ENCODE peak calls at places on chromosomes 12 and 14, in nine cellular contexts. One of them, this sample, is unnamed.
A peak's percentile ranks its signal among the peaks of the same experiment; 100 is the strongest.

GRCh38 chr14:74980746-74981661 is 21.7 kb upstream of the EIF2B2 start:
- DNase-seq in NB4: no peak
- DNase-seq in foreskin fibroblast: peak; percentile 41
- DNase-seq in fibroblast of lung: peak; percentile 72
- DNase-seq in OCI-LY7: no peak
- DNase-seq in B cell: no peak
- DNase-seq in stomach: no peak
- DNase-seq in mammary epithelial cell: no peak
- DNase-seq in A549: no peak
- DNase-seq in this sample: peak; percentile 11

GRCh38 chr14:69685217-69685616 is 73.8 kb downstream of the SUSD6 start:
- DNase-seq in foreskin fibroblast: no peak
- DNase-seq in B cell: no peak
- DNase-seq in OCI-LY7: no peak
- DNase-seq in fibroblast of lung: peak; percentile 59
- DNase-seq in mammary epithelial cell: peak; percentile 99
- DNase-seq in A549: no peak
- DNase-seq in stomach: no peak
- DNase-seq in NB4: no peak
- DNase-seq in this sample: peak; percentile 58

GRCh38 chr14:99174081-99174851 is 97.7 kb downstream of the BCL11B start:
- DNase-seq in OCI-LY7: no peak
- DNase-seq in stomach: peak; percentile 23
- DNase-seq in B cell: no peak
- DNase-seq in NB4: no peak
- DNase-seq in mammary epithelial cell: no peak
- DNase-seq in A549: no peak
- DNase-seq in foreskin fibroblast: no peak
- DNase-seq in fibroblast of lung: no peak
- DNase-seq in this sample: no peak

GRCh38 chr14:52025310-52025709 is 36.0 kb downstream of the RTRAF start:
- DNase-seq in stomach: no peak
- DNase-seq in NB4: no peak
- DNase-seq in foreskin fibroblast: peak; percentile 88
- DNase-seq in B cell: no peak
- DNase-seq in fibroblast of lung: peak; percentile 98
- DNase-seq in A549: no peak
- DNase-seq in OCI-LY7: no peak
- DNase-seq in mammary epithelial cell: peak; percentile 69
- DNase-seq in this sample: no peak

GRCh38 chr12:123398177-123398916 is 14.4 kb downstream of the KMT5A start:
- DNase-seq in mammary epithelial cell: no peak
- DNase-seq in foreskin fibroblast: peak; percentile 88
- DNase-seq in A549: no peak
- DNase-seq in NB4: no peak
- DNase-seq in B cell: no peak
- DNase-seq in stomach: peak; percentile 73
- DNase-seq in OCI-LY7: no peak
- DNase-seq in fibroblast of lung: peak; percentile 82
- DNase-seq in this sample: no peak

GRCh38 chr12:25553083-25553482 is at the start of gene LMNTD1:
- DNase-seq in OCI-LY7: no peak
- DNase-seq in A549: no peak
- DNase-seq in foreskin fibroblast: peak; percentile 63
- DNase-seq in stomach: no peak
- DNase-seq in B cell: no peak
- DNase-seq in mammary epithelial cell: peak; percentile 60
- DNase-seq in fibroblast of lung: peak; percentile 86
- DNase-seq in NB4: no peak
- DNase-seq in this sample: no peak

GRCh38 chr12:111361717-111362576 is 6.9 kb downstream of the PHETA1 start:
- DNase-seq in NB4: peak; percentile 37
- DNase-seq in fibroblast of lung: no peak
- DNase-seq in B cell: no peak
- DNase-seq in mammary epithelial cell: no peak
- DNase-seq in A549: no peak
- DNase-seq in stomach: peak; percentile 85
- DNase-seq in OCI-LY7: no peak
- DNase-seq in foreskin fibroblast: no peak
- DNase-seq in this sample: no peak

GRCh38 chr12:47947273-47947672 is 16.1 kb upstream of the TMEM106C start:
- DNase-seq in NB4: no peak
- DNase-seq in foreskin fibroblast: no peak
- DNase-seq in B cell: no peak
- DNase-seq in OCI-LY7: no peak
- DNase-seq in stomach: no peak
- DNase-seq in mammary epithelial cell: no peak
- DNase-seq in fibroblast of lung: no peak
- DNase-seq in A549: no peak
- DNase-seq in this sample: no peak

GRCh38 chr14:106808458-106808857 is 1282.1 kb downstream of the TMEM121 start:
- DNase-seq in A549: no peak
- DNase-seq in OCI-LY7: no peak
- DNase-seq in fibroblast of lung: no peak
- DNase-seq in B cell: no peak
- DNase-seq in mammary epithelial cell: no peak
- DNase-seq in foreskin fibroblast: no peak
- DNase-seq in NB4: no peak
- DNase-seq in stomach: no peak
- DNase-seq in this sample: no peak

GRCh38 chr12:127035011-127035879 is 1231.7 kb upstream of the TMEM132C start:
- DNase-seq in stomach: no peak
- DNase-seq in NB4: no peak
- DNase-seq in fibroblast of lung: peak; percentile 73
- DNase-seq in OCI-LY7: no peak
- DNase-seq in mammary epithelial cell: no peak
- DNase-seq in foreskin fibroblast: no peak
- DNase-seq in B cell: no peak
- DNase-seq in A549: no peak
- DNase-seq in this sample: no peak

GRCh38 chr12:8834230-8834629 is 11.8 kb downstream of the A2ML1 start:
- DNase-seq in fibroblast of lung: no peak
- DNase-seq in mammary epithelial cell: no peak
- DNase-seq in foreskin fibroblast: no peak
- DNase-seq in A549: no peak
- DNase-seq in OCI-LY7: no peak
- DNase-seq in NB4: no peak
- DNase-seq in stomach: no peak
- DNase-seq in B cell: no peak
- DNase-seq in this sample: no peak

GRCh38 chr12:31959701-31960391 is 631 bp downstream of the RESF1 start:
- DNase-seq in stomach: peak; percentile 69
- DNase-seq in A549: peak; percentile 36
- DNase-seq in B cell: peak; percentile 77
- DNase-seq in NB4: peak; percentile 76
- DNase-seq in fibroblast of lung: peak; percentile 65
- DNase-seq in mammary epithelial cell: peak; percentile 63
- DNase-seq in OCI-LY7: peak; percentile 80
- DNase-seq in foreskin fibroblast: peak; percentile 48
- DNase-seq in this sample: peak; percentile 43

GRCh38 chr14:50321009-50321660 is 9.0 kb downstream of the DMAC2L start:
- DNase-seq in NB4: peak; percentile 95
- DNase-seq in fibroblast of lung: peak; percentile 94
- DNase-seq in foreskin fibroblast: peak; percentile 93
- DNase-seq in A549: peak; percentile 74
- DNase-seq in OCI-LY7: peak; percentile 80
- DNase-seq in B cell: peak; percentile 74
- DNase-seq in mammary epithelial cell: peak; percentile 99
- DNase-seq in stomach: peak; percentile 63
- DNase-seq in this sample: peak; percentile 68

GRCh38 chr12:13178568-13179158 is 17.9 kb upstream of the EMP1 start:
- DNase-seq in stomach: no peak
- DNase-seq in B cell: no peak
- DNase-seq in OCI-LY7: no peak
- DNase-seq in foreskin fibroblast: no peak
- DNase-seq in NB4: no peak
- DNase-seq in mammary epithelial cell: no peak
- DNase-seq in A549: no peak
- DNase-seq in fibroblast of lung: no peak
- DNase-seq in this sample: no peak

GRCh38 chr12:89162704-89163261 is 189.5 kb downstream of the DUSP6 start:
- DNase-seq in foreskin fibroblast: peak; percentile 99
- DNase-seq in stomach: peak; percentile 27
- DNase-seq in NB4: peak; percentile 100
- DNase-seq in B cell: peak; percentile 65
- DNase-seq in OCI-LY7: no peak
- DNase-seq in fibroblast of lung: peak; percentile 98
- DNase-seq in mammary epithelial cell: peak; percentile 100
- DNase-seq in A549: peak; percentile 31
- DNase-seq in this sample: no peak

DNA sequence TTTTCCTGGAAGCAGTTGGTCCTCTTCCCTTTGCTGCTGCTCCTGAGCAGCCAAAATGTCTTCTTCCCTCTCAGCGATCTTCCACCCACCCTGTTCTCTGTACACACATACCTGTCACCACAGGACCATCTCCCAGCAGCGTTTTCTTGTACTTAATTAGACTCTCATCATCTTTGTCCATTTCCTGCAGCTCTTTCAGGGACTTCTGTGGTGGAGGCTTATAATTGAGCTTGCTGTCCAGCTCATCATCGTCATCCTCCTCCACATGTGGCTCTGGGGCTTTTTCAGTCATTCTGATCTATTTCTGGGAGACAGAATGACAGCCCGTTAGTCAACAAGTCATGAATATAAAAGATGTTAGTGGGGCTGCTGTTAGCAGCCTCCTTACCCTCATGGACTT is 11.0 kb downstream of the ARHGDIB start:
- DNase-seq in B cell: no peak
- DNase-seq in mammary epithelial cell: no peak
- DNase-seq in OCI-LY7: no peak
- DNase-seq in A549: no peak
- DNase-seq in NB4: no peak
- DNase-seq in fibroblast of lung: no peak
- DNase-seq in foreskin fibroblast: no peak
- DNase-seq in stomach: no peak
- DNase-seq in this sample: no peak
- TF ChIP-seq CTCF in B cell: no peak
- TF ChIP-seq CTCF in mammary epithelial cell: no peak
- TF ChIP-seq CTCF in OCI-LY7: no peak
- TF ChIP-seq CTCF in A549: no peak
- TF ChIP-seq CTCF in NB4: no peak
- TF ChIP-seq CTCF in fibroblast of lung: no peak
- TF ChIP-seq CTCF in foreskin fibroblast: no peak
- TF ChIP-seq CTCF in stomach: no peak
- TF ChIP-seq CTCF in this sample: no peak

DNA sequence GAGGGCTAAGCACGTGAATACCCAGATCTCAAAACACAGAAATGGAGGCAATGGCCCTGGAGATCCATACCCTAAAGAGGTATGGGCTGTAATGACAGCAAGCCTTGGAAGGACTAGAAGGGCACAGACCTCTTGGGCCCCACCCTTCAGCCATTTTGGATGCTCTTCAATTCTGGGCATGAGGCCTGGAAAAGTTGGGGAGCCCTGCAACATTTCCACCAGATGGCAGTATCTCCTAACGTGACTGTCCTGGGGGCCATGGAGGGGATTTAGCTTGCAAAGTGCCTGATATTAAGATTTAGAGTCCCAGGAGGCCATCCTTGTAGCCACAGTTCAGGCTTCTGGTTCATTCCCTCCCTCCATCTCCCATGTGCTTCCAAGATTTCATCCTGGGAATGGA is 30.2 kb downstream of the KCNA5 start:
- DNase-seq in B cell: no peak
- DNase-seq in foreskin fibroblast: peak; percentile 3
- DNase-seq in fibroblast of lung: no peak
- DNase-seq in mammary epithelial cell: no peak
- DNase-seq in stomach: no peak
- DNase-seq in OCI-LY7: peak; percentile 5
- DNase-seq in NB4: peak; percentile 20
- DNase-seq in A549: no peak
- DNase-seq in this sample: no peak
- TF ChIP-seq CTCF in B cell: no peak
- TF ChIP-seq CTCF in foreskin fibroblast: peak; percentile 43
- TF ChIP-seq CTCF in fibroblast of lung: peak; percentile 44
- TF ChIP-seq CTCF in mammary epithelial cell: peak; percentile 30
- TF ChIP-seq CTCF in stomach: no peak
- TF ChIP-seq CTCF in OCI-LY7: peak; percentile 61
- TF ChIP-seq CTCF in NB4: peak; percentile 33
- TF ChIP-seq CTCF in A549: no peak
- TF ChIP-seq CTCF in this sample: no peak

DNA sequence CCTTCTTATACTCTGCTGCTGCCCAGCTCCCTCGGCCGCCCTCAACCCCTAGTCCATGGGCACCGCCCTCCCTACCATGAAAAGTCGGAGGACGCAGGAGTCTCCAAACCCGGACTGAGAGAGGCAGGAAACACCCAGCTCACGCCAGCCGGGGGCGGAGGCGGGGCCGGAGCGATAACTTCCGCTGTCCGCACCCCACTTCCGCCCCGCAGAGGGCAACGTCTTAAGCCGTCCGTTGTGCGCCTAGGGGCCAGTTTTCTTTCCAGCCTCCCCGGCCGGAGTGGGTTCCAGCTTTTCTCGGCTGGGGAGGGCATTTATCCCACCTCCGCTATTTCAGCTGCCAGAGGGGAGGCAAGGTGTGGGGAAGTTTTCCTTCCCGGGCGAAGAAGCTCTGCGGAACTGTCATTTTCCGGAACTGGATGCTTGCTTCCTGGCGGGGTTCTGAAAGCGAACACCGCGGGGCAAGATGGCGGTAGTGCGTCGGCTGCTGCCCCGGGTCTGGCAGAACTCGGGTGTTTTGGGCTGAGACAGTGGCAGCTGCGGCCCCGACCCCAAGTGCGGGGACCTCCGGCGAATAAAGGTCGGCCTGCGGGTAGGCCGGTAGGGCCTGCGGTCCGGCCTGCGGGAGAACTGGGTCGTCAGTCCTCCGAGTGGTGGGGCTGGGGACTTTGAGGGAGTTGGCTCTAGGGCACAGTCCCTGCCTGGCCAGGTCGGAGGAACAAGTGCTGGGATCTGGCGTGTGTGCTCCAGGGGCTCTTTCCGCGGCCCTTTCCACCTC is at the start of the genes KCTD10 and UBE3B:
- DNase-seq in mammary epithelial cell: peak; percentile 84
- DNase-seq in A549: peak; percentile 91
- DNase-seq in fibroblast of lung: peak; percentile 89
- DNase-seq in NB4: peak; percentile 95
- DNase-seq in stomach: peak; percentile 87
- DNase-seq in OCI-LY7: peak; percentile 93
- DNase-seq in B cell: peak; percentile 91
- DNase-seq in foreskin fibroblast: peak; percentile 86
- DNase-seq in this sample: peak; percentile 94
- TF ChIP-seq CTCF in mammary epithelial cell: no peak
- TF ChIP-seq CTCF in A549: no peak
- TF ChIP-seq CTCF in fibroblast of lung: no peak
- TF ChIP-seq CTCF in NB4: no peak
- TF ChIP-seq CTCF in stomach: no peak
- TF ChIP-seq CTCF in OCI-LY7: no peak
- TF ChIP-seq CTCF in B cell: no peak
- TF ChIP-seq CTCF in foreskin fibroblast: no peak
- TF ChIP-seq CTCF in this sample: no peak

DNA sequence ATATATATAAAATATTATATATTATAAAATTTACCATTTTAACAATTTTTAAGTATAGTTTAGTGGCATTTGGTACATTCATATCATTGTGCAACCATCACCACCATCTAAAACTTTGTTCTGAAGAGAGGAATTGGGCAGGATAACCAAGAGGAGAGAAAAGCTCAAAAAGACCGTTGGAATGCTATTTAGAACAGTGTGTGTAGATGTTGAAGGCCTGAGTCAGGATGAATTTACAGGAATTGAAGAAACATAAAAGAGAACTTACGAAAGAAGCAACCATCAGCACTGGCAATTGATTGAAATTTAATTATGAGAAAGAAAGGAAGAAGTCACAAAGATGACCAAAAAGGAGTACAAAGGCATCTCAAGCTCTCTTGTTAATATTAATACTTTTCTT is 196.9 kb upstream of the PWP1 start:
- DNase-seq in stomach: no peak
- DNase-seq in B cell: no peak
- DNase-seq in fibroblast of lung: peak; percentile 42
- DNase-seq in foreskin fibroblast: peak; percentile 9
- DNase-seq in A549: no peak
- DNase-seq in OCI-LY7: no peak
- DNase-seq in NB4: no peak
- DNase-seq in mammary epithelial cell: no peak
- DNase-seq in this sample: no peak
- TF ChIP-seq CTCF in stomach: no peak
- TF ChIP-seq CTCF in B cell: no peak
- TF ChIP-seq CTCF in fibroblast of lung: no peak
- TF ChIP-seq CTCF in foreskin fibroblast: no peak
- TF ChIP-seq CTCF in A549: no peak
- TF ChIP-seq CTCF in OCI-LY7: no peak
- TF ChIP-seq CTCF in NB4: no peak
- TF ChIP-seq CTCF in mammary epithelial cell: no peak
- TF ChIP-seq CTCF in this sample: no peak

This sample was measured in GM10248.